ENCODE peak calls at places on chromosomes 3 and 15, in ten cellular contexts. F is IMR-90, E is fibroblast of lung, O is transverse colon, A is HCT116, L is Peyer's patch, R is ascending aorta, W is lower lobe of right lung, Y is vagina, N is neural progenitor cell. G is an unnamed sample.

GRCh38 chr3:158845748-158846350 is 44.0 kb downstream of the MFSD1 start:
- DNase-seq in F (no peak), E (peak; percentile 29), O (no peak), A (peak; percentile 27), L (no peak), R (no peak), W (no peak), Y (no peak), N (peak; percentile 66), G (no peak)

GRCh38 chr15:75446146-75446545 is 5.3 kb downstream of the SIN3A start:
- DNase-seq in F (no peak), E (no peak), O (no peak), A (no peak), L (no peak), R (no peak), W (no peak), Y (no peak), N (no peak), G (no peak)

GRCh38 chr15:88207565-88207964 is 49.0 kb downstream of the NTRK3 start:
- DNase-seq in F (no peak), E (no peak), O (no peak), A (no peak), L (no peak), R (no peak), W (no peak), Y (no peak), N (no peak), G (no peak)

GRCh38 chr15:56052389-56053045 is 59.1 kb upstream of the NEDD4 start:
- DNase-seq in F (peak; percentile 68), E (peak; percentile 53), O (no peak), A (peak; percentile 57), L (peak; percentile 21), R (no peak), W (no peak), Y (no peak), N (peak; percentile 50), G (no peak)

GRCh38 chr3:170814822-170815221 is 55.2 kb downstream of the RPL22L1 start:
- DNase-seq in F (no peak), E (no peak), O (no peak), A (no peak), L (no peak), R (no peak), W (no peak), Y (no peak), N (no peak), G (no peak)

GRCh38 chr3:57797701-57798487 is 41.8 kb downstream of the SLMAP start:
- DNase-seq in F (no peak), E (no peak), O (no peak), A (no peak), L (no peak), R (no peak), W (no peak), Y (no peak), N (no peak), G (no peak)

GRCh38 chr3:32969656-32970055 is 18.2 kb downstream of the CCR4 start:
- DNase-seq in F (peak; percentile 42), E (no peak), O (no peak), A (no peak), L (no peak), R (no peak), W (peak; percentile 63), Y (no peak), N (no peak), G (no peak)

GRCh38 chr3:20043398-20043797 is 3.2 kb downstream of the KAT2B start:
- DNase-seq in F (no peak), E (peak; percentile 19), O (peak; percentile 93), A (no peak), L (peak; percentile 85), R (peak; percentile 53), W (peak; percentile 92), Y (no peak), N (no peak), G (peak; percentile 55)

GRCh38 chr3:46662771-46663551 is 30.5 kb downstream of the ALS2CL start:
- DNase-seq in F (peak; percentile 69), E (peak; percentile 45), O (peak; percentile 18), A (no peak), L (peak; percentile 21), R (no peak), W (peak; percentile 25), Y (no peak), N (no peak), G (no peak)

GRCh38 chr3:105960381-105960780 is 91.6 kb upstream of the CBLB start:
- DNase-seq in F (no peak), E (no peak), O (no peak), A (no peak), L (no peak), R (no peak), W (no peak), Y (no peak), N (peak; percentile 5), G (no peak)

GRCh38 chr3:192897005-192897404 is 20.7 kb downstream of the MB21D2 start:
- DNase-seq in F (no peak), E (no peak), O (no peak), A (no peak), L (no peak), R (no peak), W (no peak), Y (no peak), N (no peak), G (no peak)

GRCh38 chr3:187165144-187165543 is 25.8 kb upstream of the RPL39L start:
- DNase-seq in F (peak; percentile 55), E (peak; percentile 57), O (peak; percentile 16), A (peak; percentile 45), L (peak; percentile 28), R (no peak), W (no peak), Y (no peak), N (peak; percentile 79), G (no peak)

GRCh38 chr15:89413877-89414276 is 79.3 kb upstream of the POLG start:
- DNase-seq in F (no peak), E (no peak), O (no peak), A (no peak), L (no peak), R (no peak), W (no peak), Y (no peak), N (no peak), G (no peak)

GRCh38 chr3:158789592-158789991 is 12.3 kb upstream of the MFSD1 start:
- DNase-seq in F (peak; percentile 81), E (peak; percentile 60), O (peak; percentile 29), A (no peak), L (no peak), R (no peak), W (no peak), Y (no peak), N (no peak), G (no peak)

GRCh38 chr3:182239316-182239715 is 527.6 kb downstream of the SOX2 start:
- DNase-seq in F (no peak), E (peak; percentile 33), O (no peak), A (no peak), L (no peak), R (no peak), W (no peak), Y (no peak), N (no peak), G (no peak)

DNA sequence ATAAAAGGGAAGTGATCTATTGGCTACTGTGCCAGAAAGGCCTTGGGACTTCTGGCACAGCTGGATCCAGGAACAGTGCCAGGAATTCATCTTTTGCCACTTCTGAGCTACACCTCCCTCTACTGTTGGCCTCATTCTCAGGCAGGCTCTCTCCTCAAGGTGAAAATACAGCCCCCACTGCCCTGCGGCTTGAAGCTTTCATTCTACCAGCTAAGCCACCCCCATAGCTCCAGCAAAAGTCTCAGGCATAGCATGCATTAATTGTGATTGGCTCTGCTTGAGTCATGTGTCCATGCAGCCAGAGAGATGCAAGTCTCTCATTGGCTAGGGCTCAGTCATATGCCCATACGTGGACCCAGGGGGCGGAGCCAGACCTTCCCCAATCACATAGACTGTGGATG is 142.4 kb downstream of the TPRA1 start:
- DNase-seq in F (no peak), E (no peak), O (no peak), A (no peak), L (no peak), R (no peak), W (no peak), Y (no peak), N (no peak), G (no peak)
- TF ChIP-seq CTCF in F (no peak), E (no peak), O (no peak), A (no peak), L (no peak), R (no peak), W (no peak), Y (no peak), N (no peak), G (no peak)

GRCh38 chr3:161454615-161455014 is 42.0 kb upstream of the OTOL1 start:
- DNase-seq in F (no peak), E (no peak), O (no peak), A (no peak), L (no peak), R (no peak), W (no peak), Y (no peak), N (peak; percentile 87), G (no peak)
- H3K27ac ChIP-seq in F (no peak overlapping the region), E (no peak overlapping the region), O (no peak overlapping the region), A (no peak overlapping the region), L (no peak overlapping the region), R (no peak overlapping the region), W (no peak overlapping the region), Y (no peak overlapping the region), N (peak overlapping the region; percentile 99), G (no peak overlapping the region)

GRCh38 chr15:98714906-98715305 is 66.6 kb downstream of the IGF1R start:
- DNase-seq in F (no peak), E (no peak), O (no peak), A (no peak), L (no peak), R (no peak), W (no peak), Y (no peak), N (no peak), G (no peak)
- H3K27me3 ChIP-seq in F (no peaks in the 10 kb centered on the region), E (no peaks in the 10 kb centered on the region), O (no peaks in the 10 kb centered on the region), A (no peaks in the 10 kb centered on the region), L (no peaks in the 10 kb centered on the region), R (no peaks in the 10 kb centered on the region), W (no peaks in the 10 kb centered on the region), Y (no peaks in the 10 kb centered on the region), N (no peaks in the 10 kb centered on the region), G (no peaks in the 10 kb centered on the region)

DNA sequence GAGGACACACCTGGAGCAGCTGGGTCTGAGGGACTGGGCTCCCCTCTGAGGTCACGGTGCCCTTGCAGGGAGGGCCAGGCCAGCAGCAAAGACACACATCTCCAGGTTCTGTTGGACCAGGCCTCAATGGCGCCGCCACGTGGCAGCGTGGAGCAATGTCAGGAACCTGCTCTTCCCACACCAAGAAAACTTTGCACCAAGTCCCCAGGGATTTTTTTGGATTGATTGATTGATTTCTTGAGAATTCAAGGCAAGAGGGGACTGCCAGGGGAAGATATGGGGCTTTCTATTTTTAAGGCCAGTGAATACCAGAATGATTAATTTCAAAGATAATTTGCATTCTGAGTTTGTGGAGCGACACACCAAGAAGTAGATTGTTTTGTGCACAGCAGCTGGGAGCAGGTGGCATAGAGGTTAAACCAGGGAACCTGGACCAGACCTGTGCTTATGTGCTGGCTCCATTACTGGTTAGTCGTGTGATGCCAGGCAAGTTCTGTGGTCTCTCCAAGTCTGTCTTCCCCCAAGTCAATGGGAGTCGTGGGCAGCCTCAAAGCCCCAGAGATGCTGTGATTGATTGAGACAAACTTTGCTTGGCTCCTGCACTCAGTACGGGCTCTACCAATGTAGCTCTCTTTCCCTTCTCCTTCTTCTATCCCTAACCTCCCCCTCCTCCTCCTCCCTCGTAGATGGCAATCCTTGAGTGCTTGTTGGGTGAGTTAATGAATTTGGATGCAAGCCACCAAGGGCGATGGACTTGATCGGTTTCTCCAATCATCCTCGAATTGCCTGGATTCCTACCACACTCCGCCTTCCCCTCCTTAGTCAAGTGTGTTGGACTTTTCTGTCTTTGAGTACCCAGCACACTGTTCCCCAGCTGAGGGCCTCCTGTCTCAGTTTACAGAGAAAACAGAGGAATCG is 96.2 kb upstream of the TRPM1 start:
- DNase-seq in F (no peak), E (peak; percentile 5), O (peak; percentile 53), A (no peak), L (no peak), R (no peak), W (peak; percentile 76), Y (no peak), N (peak; percentile 67), G (peak; percentile 19)
- TF ChIP-seq CTCF in F (peak; percentile 43), E (peak; percentile 66), O (peak; percentile 65), A (peak; percentile 22), L (peak; percentile 20), R (peak; percentile 36), W (peak; percentile 57), Y (no peak), N (peak; percentile 87), G (peak; percentile 65)

G was measured in CD4-positive, alpha-beta T cell.